ENCODE peak calls at places on chromosomes 4 and X, in nine cellular contexts. One of them, this sample, is unnamed.

GRCh38 chr4:8468746-8469535 is 28.4 kb downstream of the TRMT44 start:
- DNase-seq in tibial artery: no peak
- DNase-seq in ascending aorta: no peak
- DNase-seq in CD8-positive, alpha-beta memory T cell: peak; percentile 15
- DNase-seq in left lung: peak; percentile 90
- DNase-seq in IMR-90: peak; percentile 57
- DNase-seq in fibroblast of lung: peak; percentile 62
- DNase-seq in uterus: peak; percentile 79
- DNase-seq in neural progenitor cell: peak; percentile 84
- DNase-seq in this sample: peak; percentile 70

GRCh38 chr4:126851391-126851790 is 781.4 kb upstream of the INTU start:
- DNase-seq in tibial artery: no peak
- DNase-seq in ascending aorta: no peak
- DNase-seq in CD8-positive, alpha-beta memory T cell: no peak
- DNase-seq in left lung: no peak
- DNase-seq in IMR-90: peak; percentile 17
- DNase-seq in fibroblast of lung: peak; percentile 26
- DNase-seq in uterus: no peak
- DNase-seq in neural progenitor cell: no peak
- DNase-seq in this sample: no peak

GRCh38 chr4:101039367-101039766 is 308.0 kb downstream of the PPP3CA start:
- DNase-seq in tibial artery: no peak
- DNase-seq in ascending aorta: no peak
- DNase-seq in CD8-positive, alpha-beta memory T cell: no peak
- DNase-seq in left lung: no peak
- DNase-seq in IMR-90: no peak
- DNase-seq in fibroblast of lung: no peak
- DNase-seq in uterus: no peak
- DNase-seq in neural progenitor cell: no peak
- DNase-seq in this sample: no peak

GRCh38 chr4:4673070-4673469 is 131.2 kb upstream of the STX18 start:
- DNase-seq in tibial artery: no peak
- DNase-seq in ascending aorta: no peak
- DNase-seq in CD8-positive, alpha-beta memory T cell: no peak
- DNase-seq in left lung: no peak
- DNase-seq in IMR-90: no peak
- DNase-seq in fibroblast of lung: peak; percentile 56
- DNase-seq in uterus: no peak
- DNase-seq in neural progenitor cell: peak; percentile 87
- DNase-seq in this sample: no peak

GRCh38 chr4:118327554-118328241 is 25.1 kb downstream of the PRSS12 start:
- DNase-seq in tibial artery: no peak
- DNase-seq in ascending aorta: no peak
- DNase-seq in CD8-positive, alpha-beta memory T cell: no peak
- DNase-seq in left lung: no peak
- DNase-seq in IMR-90: peak; percentile 59
- DNase-seq in fibroblast of lung: peak; percentile 39
- DNase-seq in uterus: no peak
- DNase-seq in neural progenitor cell: no peak
- DNase-seq in this sample: no peak

GRCh38 chr4:8394125-8394524 is 46.4 kb downstream of the ACOX3 start:
- DNase-seq in tibial artery: peak; percentile 77
- DNase-seq in ascending aorta: peak; percentile 83
- DNase-seq in CD8-positive, alpha-beta memory T cell: no peak
- DNase-seq in left lung: peak; percentile 49
- DNase-seq in IMR-90: peak; percentile 31
- DNase-seq in fibroblast of lung: peak; percentile 82
- DNase-seq in uterus: peak; percentile 83
- DNase-seq in neural progenitor cell: peak; percentile 54
- DNase-seq in this sample: no peak

GRCh38 chrX:151391722-151392121 is 5.3 kb upstream of the VMA21 start:
- DNase-seq in tibial artery: no peak
- DNase-seq in ascending aorta: no peak
- DNase-seq in CD8-positive, alpha-beta memory T cell: no peak
- DNase-seq in left lung: no peak
- DNase-seq in IMR-90: no peak
- DNase-seq in fibroblast of lung: no peak
- DNase-seq in uterus: no peak
- DNase-seq in neural progenitor cell: no peak
- DNase-seq in this sample: no peak

GRCh38 chr4:104906274-104906673 is 240.4 kb upstream of the TET2 start:
- DNase-seq in tibial artery: no peak
- DNase-seq in ascending aorta: no peak
- DNase-seq in CD8-positive, alpha-beta memory T cell: no peak
- DNase-seq in left lung: no peak
- DNase-seq in IMR-90: no peak
- DNase-seq in fibroblast of lung: peak; percentile 21
- DNase-seq in uterus: no peak
- DNase-seq in neural progenitor cell: no peak
- DNase-seq in this sample: no peak

GRCh38 chrX:154596290-154596929 is 11.5 kb downstream of the CTAG1A start:
- DNase-seq in tibial artery: no peak
- DNase-seq in ascending aorta: peak; percentile 62
- DNase-seq in CD8-positive, alpha-beta memory T cell: no peak
- DNase-seq in left lung: no peak
- DNase-seq in IMR-90: peak; percentile 16
- DNase-seq in fibroblast of lung: no peak
- DNase-seq in uterus: no peak
- DNase-seq in neural progenitor cell: peak; percentile 65
- DNase-seq in this sample: no peak

GRCh38 chrX:16825306-16826035 is 39.2 kb downstream of the TXLNG start:
- DNase-seq in tibial artery: no peak
- DNase-seq in ascending aorta: no peak
- DNase-seq in CD8-positive, alpha-beta memory T cell: no peak
- DNase-seq in left lung: no peak
- DNase-seq in IMR-90: peak; percentile 42
- DNase-seq in fibroblast of lung: no peak
- DNase-seq in uterus: no peak
- DNase-seq in neural progenitor cell: no peak
- DNase-seq in this sample: no peak

GRCh38 chr4:13415068-13415785 is 68.9 kb downstream of the RAB28 start:
- DNase-seq in tibial artery: no peak
- DNase-seq in ascending aorta: no peak
- DNase-seq in CD8-positive, alpha-beta memory T cell: no peak
- DNase-seq in left lung: peak; percentile 74
- DNase-seq in IMR-90: no peak
- DNase-seq in fibroblast of lung: no peak
- DNase-seq in uterus: no peak
- DNase-seq in neural progenitor cell: no peak
- DNase-seq in this sample: peak; percentile 50

GRCh38 chr4:74543247-74543670 is 98.3 kb downstream of the AREG start:
- DNase-seq in tibial artery: no peak
- DNase-seq in ascending aorta: no peak
- DNase-seq in CD8-positive, alpha-beta memory T cell: no peak
- DNase-seq in left lung: no peak
- DNase-seq in IMR-90: no peak
- DNase-seq in fibroblast of lung: no peak
- DNase-seq in uterus: no peak
- DNase-seq in neural progenitor cell: no peak
- DNase-seq in this sample: no peak

GRCh38 chrX:93468075-93468474 is 205.3 kb downstream of the NAP1L3 start:
- DNase-seq in tibial artery: no peak
- DNase-seq in ascending aorta: no peak
- DNase-seq in CD8-positive, alpha-beta memory T cell: no peak
- DNase-seq in left lung: no peak
- DNase-seq in IMR-90: no peak
- DNase-seq in fibroblast of lung: no peak
- DNase-seq in uterus: no peak
- DNase-seq in neural progenitor cell: no peak
- DNase-seq in this sample: no peak

GRCh38 chr4:80367737-80368136 is 32.2 kb downstream of the CFAP299 start:
- DNase-seq in tibial artery: no peak
- DNase-seq in ascending aorta: no peak
- DNase-seq in CD8-positive, alpha-beta memory T cell: no peak
- DNase-seq in left lung: no peak
- DNase-seq in IMR-90: peak; percentile 65
- DNase-seq in fibroblast of lung: no peak
- DNase-seq in uterus: no peak
- DNase-seq in neural progenitor cell: no peak
- DNase-seq in this sample: no peak

GRCh38 chrX:48459483-48459882 is 10.6 kb downstream of the SLC38A5 start:
- DNase-seq in tibial artery: no peak
- DNase-seq in ascending aorta: no peak
- DNase-seq in CD8-positive, alpha-beta memory T cell: no peak
- DNase-seq in left lung: no peak
- DNase-seq in IMR-90: no peak
- DNase-seq in fibroblast of lung: no peak
- DNase-seq in uterus: no peak
- DNase-seq in neural progenitor cell: no peak
- DNase-seq in this sample: no peak

GRCh38 chr4:41268024-41268423 is 11.3 kb downstream of the UCHL1 start:
- DNase-seq in tibial artery: no peak
- DNase-seq in ascending aorta: no peak
- DNase-seq in CD8-positive, alpha-beta memory T cell: no peak
- DNase-seq in left lung: no peak
- DNase-seq in IMR-90: no peak
- DNase-seq in fibroblast of lung: peak; percentile 31
- DNase-seq in uterus: no peak
- DNase-seq in neural progenitor cell: no peak
- DNase-seq in this sample: no peak

GRCh38 chrX:72243472-72243871 is 4.6 kb upstream of the ERCC6L start:
- DNase-seq in tibial artery: no peak
- DNase-seq in ascending aorta: no peak
- DNase-seq in CD8-positive, alpha-beta memory T cell: no peak
- DNase-seq in left lung: no peak
- DNase-seq in IMR-90: peak; percentile 51
- DNase-seq in fibroblast of lung: peak; percentile 41
- DNase-seq in uterus: no peak
- DNase-seq in neural progenitor cell: no peak
- DNase-seq in this sample: no peak

GRCh38 chr4:22486276-22486675 is 29.6 kb downstream of the ADGRA3 start:
- DNase-seq in tibial artery: no peak
- DNase-seq in ascending aorta: no peak
- DNase-seq in CD8-positive, alpha-beta memory T cell: no peak
- DNase-seq in left lung: no peak
- DNase-seq in IMR-90: no peak
- DNase-seq in fibroblast of lung: no peak
- DNase-seq in uterus: no peak
- DNase-seq in neural progenitor cell: no peak
- DNase-seq in this sample: no peak

DNA sequence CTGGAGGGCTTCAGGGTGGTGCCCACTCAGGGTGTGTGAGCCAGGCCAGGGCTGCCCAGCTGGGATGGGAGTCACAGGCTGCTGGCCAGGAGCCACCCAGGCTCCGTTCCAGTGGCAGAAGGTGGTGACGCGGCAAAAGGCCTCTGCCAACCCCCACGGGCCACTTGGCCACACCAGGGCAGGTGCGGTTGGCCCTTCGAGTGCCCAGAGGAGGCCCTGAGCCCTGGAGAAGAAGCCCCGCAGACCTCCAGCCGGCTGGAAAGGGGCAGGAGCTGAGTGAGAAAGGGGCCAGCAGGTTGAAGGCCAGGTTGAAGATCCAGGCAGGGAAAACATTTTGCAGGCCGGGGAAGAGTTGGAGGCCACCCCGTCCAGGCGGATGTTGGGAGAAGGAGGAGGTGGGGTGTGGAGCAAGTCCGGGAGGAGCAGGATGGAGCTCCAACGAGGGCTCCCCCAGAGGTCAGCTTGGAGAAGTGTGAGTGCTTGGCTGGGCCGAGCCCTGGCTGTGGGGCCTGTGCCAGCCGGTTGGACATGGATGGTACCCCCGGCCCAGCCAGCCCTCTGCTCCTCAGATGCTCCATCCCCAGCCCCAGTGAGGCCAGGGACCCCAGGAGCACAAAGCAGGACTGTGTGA is 2.8 kb upstream of the CPLX1 start:
- DNase-seq in tibial artery: no peak
- DNase-seq in ascending aorta: peak; percentile 45
- DNase-seq in CD8-positive, alpha-beta memory T cell: no peak
- DNase-seq in left lung: peak; percentile 71
- DNase-seq in IMR-90: no peak
- DNase-seq in fibroblast of lung: no peak
- DNase-seq in uterus: no peak
- DNase-seq in neural progenitor cell: peak; percentile 45
- DNase-seq in this sample: peak; percentile 91
- H3K4me1 ChIP-seq in tibial artery: peaks cover 16% of the 10 kb centered on the region
- H3K4me1 ChIP-seq in ascending aorta: peaks cover 3% of the 10 kb centered on the region
- H3K4me1 ChIP-seq in CD8-positive, alpha-beta memory T cell: no peaks in the 10 kb centered on the region
- H3K4me1 ChIP-seq in left lung: peaks cover 3% of the 10 kb centered on the region
- H3K4me1 ChIP-seq in IMR-90: no peaks in the 10 kb centered on the region
- H3K4me1 ChIP-seq in fibroblast of lung: no peaks in the 10 kb centered on the region
- H3K4me1 ChIP-seq in uterus: peaks cover 12% of the 10 kb centered on the region
- H3K4me1 ChIP-seq in neural progenitor cell: peaks cover 7% of the 10 kb centered on the region
- H3K4me1 ChIP-seq in this sample: no peaks in the 10 kb centered on the region

DNA sequence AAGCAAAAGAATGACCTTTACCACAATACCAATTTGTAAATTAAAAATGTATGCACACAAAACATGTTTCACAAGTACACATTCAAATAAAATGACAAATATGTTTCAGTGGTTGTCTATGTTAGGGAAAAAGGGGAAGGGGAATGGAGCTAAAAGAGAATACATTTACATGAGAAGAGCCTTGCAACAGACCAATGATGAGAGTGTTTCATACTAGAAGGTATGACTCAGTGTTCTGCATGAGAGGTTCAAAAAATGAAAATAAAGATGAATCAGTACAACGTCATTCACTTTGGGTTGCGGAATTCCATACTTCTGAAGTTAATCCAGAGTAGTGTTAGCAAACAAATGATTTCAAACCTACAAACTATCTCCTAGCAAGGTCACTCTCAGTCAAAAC is 51.7 kb downstream of the RPGR start:
- DNase-seq in tibial artery: no peak
- DNase-seq in ascending aorta: no peak
- DNase-seq in CD8-positive, alpha-beta memory T cell: no peak
- DNase-seq in left lung: no peak
- DNase-seq in IMR-90: peak; percentile 93
- DNase-seq in fibroblast of lung: peak; percentile 91
- DNase-seq in uterus: no peak
- DNase-seq in neural progenitor cell: no peak
- DNase-seq in this sample: no peak
- H3K4me1 ChIP-seq in tibial artery: no peaks in the 10 kb centered on the region
- H3K4me1 ChIP-seq in ascending aorta: no peaks in the 10 kb centered on the region
- H3K4me1 ChIP-seq in CD8-positive, alpha-beta memory T cell: no peaks in the 10 kb centered on the region
- H3K4me1 ChIP-seq in left lung: no peaks in the 10 kb centered on the region
- H3K4me1 ChIP-seq in IMR-90: peaks cover 7% of the 10 kb centered on the region
- H3K4me1 ChIP-seq in fibroblast of lung: peaks cover 5% of the 10 kb centered on the region
- H3K4me1 ChIP-seq in uterus: no peaks in the 10 kb centered on the region
- H3K4me1 ChIP-seq in neural progenitor cell: no peaks in the 10 kb centered on the region
- H3K4me1 ChIP-seq in this sample: no peaks in the 10 kb centered on the region

GRCh38 chrX:121755541-121755940 is 708.1 kb downstream of the GLUD2 start:
- DNase-seq in tibial artery: no peak
- DNase-seq in ascending aorta: no peak
- DNase-seq in CD8-positive, alpha-beta memory T cell: no peak
- DNase-seq in left lung: no peak
- DNase-seq in IMR-90: no peak
- DNase-seq in fibroblast of lung: no peak
- DNase-seq in uterus: no peak
- DNase-seq in neural progenitor cell: peak; percentile 1
- DNase-seq in this sample: no peak
- H3K4me1 ChIP-seq in tibial artery: no peaks in the 10 kb centered on the region
- H3K4me1 ChIP-seq in ascending aorta: no peaks in the 10 kb centered on the region
- H3K4me1 ChIP-seq in CD8-positive, alpha-beta memory T cell: no peaks in the 10 kb centered on the region
- H3K4me1 ChIP-seq in left lung: no peaks in the 10 kb centered on the region
- H3K4me1 ChIP-seq in IMR-90: no peaks in the 10 kb centered on the region
- H3K4me1 ChIP-seq in fibroblast of lung: no peaks in the 10 kb centered on the region
- H3K4me1 ChIP-seq in uterus: no peaks in the 10 kb centered on the region
- H3K4me1 ChIP-seq in neural progenitor cell: no peaks in the 10 kb centered on the region
- H3K4me1 ChIP-seq in this sample: no peaks in the 10 kb centered on the region

DNA sequence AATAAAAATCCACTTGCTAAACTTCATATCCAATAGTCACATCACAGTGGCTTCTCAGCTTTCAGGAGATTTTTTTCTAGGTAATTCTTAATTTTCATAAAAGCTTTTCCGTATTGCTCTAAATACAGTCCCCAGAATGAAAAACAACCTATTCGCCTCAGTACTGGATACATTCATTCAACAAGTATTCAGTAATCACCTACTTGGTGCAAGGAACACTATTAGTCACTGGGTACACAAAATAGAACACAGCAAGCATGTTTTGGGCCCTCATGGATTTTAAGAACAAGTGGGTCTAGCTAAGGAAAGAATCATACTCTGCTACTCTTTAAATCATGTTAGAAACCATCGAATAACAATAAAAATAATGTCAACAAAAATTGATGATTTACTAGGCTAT is 2.8 kb upstream of the BEX3 start:
- DNase-seq in tibial artery: no peak
- DNase-seq in ascending aorta: no peak
- DNase-seq in CD8-positive, alpha-beta memory T cell: no peak
- DNase-seq in left lung: no peak
- DNase-seq in IMR-90: no peak
- DNase-seq in fibroblast of lung: no peak
- DNase-seq in uterus: no peak
- DNase-seq in neural progenitor cell: no peak
- DNase-seq in this sample: no peak
- H3K4me1 ChIP-seq in tibial artery: no peaks in the 10 kb centered on the region
- H3K4me1 ChIP-seq in ascending aorta: no peaks in the 10 kb centered on the region
- H3K4me1 ChIP-seq in CD8-positive, alpha-beta memory T cell: no peaks in the 10 kb centered on the region
- H3K4me1 ChIP-seq in left lung: no peaks in the 10 kb centered on the region
- H3K4me1 ChIP-seq in IMR-90: peaks cover 4% of the 10 kb centered on the region
- H3K4me1 ChIP-seq in fibroblast of lung: no peaks in the 10 kb centered on the region
- H3K4me1 ChIP-seq in uterus: no peaks in the 10 kb centered on the region
- H3K4me1 ChIP-seq in neural progenitor cell: no peaks in the 10 kb centered on the region
- H3K4me1 ChIP-seq in this sample: no peaks in the 10 kb centered on the region

This sample was measured in pancreas.